ENCODE peak calls at places on chromosomes 12 and 14, in seven cellular contexts. Q is small intestine; B is CD4-positive, alpha-beta memory T cell; V is CD8-positive, alpha-beta memory T cell; R is colonic mucosa; F is aorta; J is A549. O is an unnamed sample.

GRCh38 chr12:115504241-115504941 is 773.1 kb downstream of the MED13L start:
- DNase-seq in B (no peak), J (no peak), R (no peak), Q (no peak), F (no peak), V (no peak), O (no peak)

GRCh38 chr14:38442208-38442607 is 186.3 kb upstream of the CLEC14A start:
- DNase-seq in R (no peak), J (no peak), Q (no peak), B (no peak), F (no peak), V (no peak), O (no peak)

GRCh38 chr12:19075711-19076340 is 53.7 kb upstream of the PLEKHA5 start:
- DNase-seq in B (no peak), J (no peak), R (no peak), V (no peak), Q (no peak), F (no peak), O (no peak)

GRCh38 chr12:131621701-131622421 is 89.0 kb upstream of the SFSWAP start:
- DNase-seq in Q (no peak), R (no peak), J (no peak), F (no peak), V (no peak), B (no peak), O (no peak)

GRCh38 chr14:22824711-22825359 is 4.9 kb upstream of the MRPL52 start:
- DNase-seq in V (no peak), F (no peak), B (peak; percentile 11), J (peak; percentile 61), Q (peak; percentile 88), R (no peak), O (no peak)

GRCh38 chr12:98471085-98471484 is 44.3 kb upstream of the TMPO start:
- DNase-seq in Q (peak; percentile 25), F (no peak), J (no peak), V (no peak), R (no peak), B (no peak), O (no peak)

GRCh38 chr14:73143003-73143402 is 6.7 kb downstream of the PSEN1 start:
- DNase-seq in B (no peak), J (no peak), Q (no peak), F (no peak), V (no peak), R (no peak), O (no peak)

GRCh38 chr12:55729592-55730446 is 1.0 kb upstream of the CD63 start:
- DNase-seq in B (peak; percentile 34), J (peak; percentile 98), V (peak; percentile 38), Q (peak; percentile 91), F (peak; percentile 97), R (peak; percentile 95), O (peak; percentile 34)

DNA sequence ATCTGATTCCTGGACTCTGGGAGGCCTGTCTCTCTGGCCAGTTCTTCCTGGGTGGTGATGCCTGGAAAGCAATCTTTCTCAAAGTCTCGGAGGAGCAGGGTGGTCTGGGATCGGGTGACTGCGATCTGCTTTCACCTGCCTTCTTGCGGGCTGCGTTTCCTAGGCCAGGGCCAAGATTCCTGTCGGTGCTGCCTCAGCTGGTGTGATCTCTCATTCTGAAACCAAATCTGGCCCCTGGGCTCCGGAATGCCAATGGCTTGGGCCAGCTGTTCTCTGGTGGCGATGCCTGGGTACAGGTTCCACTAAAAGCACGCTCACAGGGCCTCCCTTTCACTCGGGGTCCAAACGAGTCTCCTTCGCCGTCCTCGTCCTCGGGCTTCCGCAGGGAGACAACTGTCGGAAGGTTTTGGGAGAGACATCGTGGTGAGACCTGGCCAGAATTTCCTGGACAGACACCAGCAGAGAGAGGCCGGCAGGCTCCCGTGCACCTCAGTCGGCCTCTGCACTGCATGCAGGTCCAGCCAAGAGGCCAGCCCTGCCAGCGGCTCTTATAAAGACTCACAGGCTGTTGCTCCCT is 187.1 kb downstream of the ALG10 start:
- DNase-seq in Q (no peak), V (no peak), J (no peak), B (no peak), R (no peak), F (no peak), O (no peak)
- H3K9me3 ChIP-seq in Q (no peaks in the 10 kb centered on the region), V (no peaks in the 10 kb centered on the region), J (no peaks in the 10 kb centered on the region), B (no peaks in the 10 kb centered on the region), R (no peaks in the 10 kb centered on the region), F (no peaks in the 10 kb centered on the region), O (no peaks in the 10 kb centered on the region)

GRCh38 chr12:126767334-126767733 is 1499.6 kb upstream of the TMEM132C start:
- DNase-seq in F (no peak), R (no peak), Q (no peak), J (no peak), B (no peak), V (no peak), O (no peak)
- H3K9me3 ChIP-seq in F (peaks cover 14% of the 10 kb centered on the region), R (no peaks in the 10 kb centered on the region), Q (peaks cover 1% of the 10 kb centered on the region), J (no peaks in the 10 kb centered on the region), B (peaks cover 10% of the 10 kb centered on the region), V (peaks cover 21% of the 10 kb centered on the region), O (peaks cover 5% of the 10 kb centered on the region)

GRCh38 chr14:105844047-105844630 is 317.8 kb downstream of the TMEM121 start:
- DNase-seq in J (no peak), B (no peak), V (no peak), F (no peak), R (peak; percentile 13), Q (no peak), O (no peak)
- H3K9me3 ChIP-seq in J (no peaks in the 10 kb centered on the region), B (no peaks in the 10 kb centered on the region), V (no peaks in the 10 kb centered on the region), F (no peaks in the 10 kb centered on the region), R (no peaks in the 10 kb centered on the region), Q (no peaks in the 10 kb centered on the region), O (no peaks in the 10 kb centered on the region)

GRCh38 chr14:104752735-104753527 is at the start of gene SIVA1:
- DNase-seq in F (peak; percentile 100), J (peak; percentile 98), V (peak; percentile 99), B (peak; percentile 99), Q (peak; percentile 100), R (peak; percentile 99), O (peak; percentile 99)

GRCh38 chr14:104753528-104754212 is 723 bp downstream of the SIVA1 start:
- DNase-seq in B (peak; percentile 13), R (peak; percentile 41), F (no peak), Q (peak; percentile 27), V (no peak), J (no peak), O (no peak)

GRCh38 chr14:104755621-104756020 is 2.7 kb downstream of the SIVA1 start:
- DNase-seq in V (no peak), F (no peak), J (no peak), Q (peak; percentile 74), R (no peak), B (no peak), O (no peak)

GRCh38 chr14:104752338-104752734 is 611 bp upstream of the SIVA1 start:
- DNase-seq in Q (no peak), B (no peak), R (no peak), V (no peak), F (no peak), J (peak; percentile 95), O (no peak)

DNA sequence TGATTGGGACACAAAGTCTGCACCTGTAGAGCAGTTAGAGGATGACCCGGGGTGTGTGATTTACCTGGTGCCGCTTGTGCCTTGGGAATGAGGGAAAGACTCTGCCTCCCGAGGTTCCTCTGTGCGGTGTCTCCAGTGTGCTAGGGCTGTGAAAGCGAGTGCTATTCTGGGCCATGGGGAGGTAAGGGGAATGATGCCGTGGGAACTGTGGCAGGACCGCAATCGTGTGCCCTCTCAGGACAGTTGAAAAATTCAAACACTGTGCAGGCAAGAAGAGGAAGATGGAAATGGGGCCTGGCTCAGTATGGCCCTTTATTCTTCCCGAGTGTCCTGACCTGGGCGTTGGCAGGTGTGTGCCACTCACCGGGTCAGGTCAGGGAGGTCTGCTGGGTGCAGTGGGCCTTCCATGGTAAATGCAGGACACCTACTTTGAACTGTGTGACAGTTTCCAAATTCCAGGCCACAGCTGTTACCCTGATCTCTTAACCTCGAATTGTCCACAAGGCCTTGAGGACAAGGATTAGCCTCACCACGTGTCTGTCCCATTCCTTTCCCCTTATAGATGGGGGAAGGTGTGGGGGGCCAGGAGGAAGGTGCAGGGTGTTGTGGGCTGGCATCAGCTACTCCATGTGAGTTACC is 1.4 kb downstream of the SIVA1 start:
- DNase-seq in R (no peak), B (no peak), F (no peak), J (no peak), Q (no peak), V (no peak), O (no peak)
- H3K9me3 ChIP-seq in R (no peaks in the 10 kb centered on the region), B (no peaks in the 10 kb centered on the region), F (no peaks in the 10 kb centered on the region), J (no peaks in the 10 kb centered on the region), Q (no peaks in the 10 kb centered on the region), V (no peaks in the 10 kb centered on the region), O (no peaks in the 10 kb centered on the region)

GRCh38 chr14:43297794-43298193 is 1209.3 kb downstream of the FSCB start:
- DNase-seq in J (no peak), R (no peak), V (no peak), Q (no peak), F (no peak), B (no peak), O (no peak)
- H3K9me3 ChIP-seq in J (no peaks in the 10 kb centered on the region), R (no peaks in the 10 kb centered on the region), V (no peaks in the 10 kb centered on the region), Q (peaks cover 2% of the 10 kb centered on the region), F (no peaks in the 10 kb centered on the region), B (no peaks in the 10 kb centered on the region), O (no peaks in the 10 kb centered on the region)

GRCh38 chr12:133217219-133217618 is 18.5 kb downstream of the ANHX start:
- DNase-seq in V (no peak), R (no peak), B (no peak), Q (no peak), F (no peak), J (no peak), O (no peak)

GRCh38 chr12:133221241-133221640 is 14.4 kb downstream of the ANHX start:
- DNase-seq in J (no peak), Q (no peak), R (no peak), V (no peak), F (no peak), B (no peak), O (no peak)

GRCh38 chr12:133215724-133216123 is 20.0 kb downstream of the ANHX start:
- DNase-seq in F (no peak), Q (no peak), B (no peak), J (no peak), V (no peak), R (no peak), O (no peak)

GRCh38 chr12:133222211-133222610 is 13.5 kb downstream of the ANHX start:
- DNase-seq in B (no peak), V (no peak), J (no peak), F (no peak), R (no peak), Q (no peak), O (no peak)

GRCh38 chr12:133220521-133220920 is 15.2 kb downstream of the ANHX start:
- DNase-seq in J (no peak), B (no peak), F (no peak), V (no peak), Q (no peak), R (no peak), O (no peak)
- H3K9me3 ChIP-seq in J (peaks cover 81% of the 10 kb centered on the region), B (peaks cover 6% of the 10 kb centered on the region), F (peaks cover 26% of the 10 kb centered on the region), V (peaks cover 6% of the 10 kb centered on the region), Q (peaks cover 7% of the 10 kb centered on the region), R (no peaks in the 10 kb centered on the region), O (peaks cover 12% of the 10 kb centered on the region)

GRCh38 chr12:2406903-2407302 is 354.1 kb downstream of the CACNA1C start:
- DNase-seq in J (no peak), V (no peak), F (no peak), B (no peak), R (no peak), Q (no peak), O (no peak)
- H3K9me3 ChIP-seq in J (no peaks in the 10 kb centered on the region), V (no peaks in the 10 kb centered on the region), F (no peaks in the 10 kb centered on the region), B (no peaks in the 10 kb centered on the region), R (no peaks in the 10 kb centered on the region), Q (no peaks in the 10 kb centered on the region), O (no peaks in the 10 kb centered on the region)

DNA sequence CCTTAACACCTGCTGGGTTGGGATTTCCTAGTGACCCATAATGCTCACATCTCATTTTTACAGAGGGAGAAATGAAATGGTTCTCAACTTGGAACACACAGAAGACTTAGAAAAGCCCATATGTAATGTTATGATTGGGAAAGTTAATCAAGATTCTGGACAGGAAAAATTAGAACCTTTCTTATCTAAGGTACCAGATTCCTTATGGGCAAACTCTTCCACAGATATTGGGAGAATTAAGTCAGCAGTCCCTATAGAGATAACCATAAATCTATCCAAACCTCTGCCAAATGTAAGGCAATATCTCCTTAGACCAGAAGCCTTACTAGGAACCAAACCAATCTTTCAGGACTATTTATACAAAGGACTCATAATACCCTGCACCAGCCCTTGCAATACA is 13.9 kb upstream of the PSMC1 start:
- DNase-seq in F (no peak), R (no peak), Q (no peak), J (no peak), B (no peak), V (no peak), O (no peak)
- H3K9me3 ChIP-seq in F (peaks cover 13% of the 10 kb centered on the region), R (no peaks in the 10 kb centered on the region), Q (no peaks in the 10 kb centered on the region), J (peaks cover 43% of the 10 kb centered on the region), B (peaks cover 28% of the 10 kb centered on the region), V (peaks cover 30% of the 10 kb centered on the region), O (peaks cover 26% of the 10 kb centered on the region)

O was measured in T-helper 17 cell.